ENCODE peak calls at places on chromosomes 5 and 9, in six cellular contexts. X is bronchial epithelial cell, W is astrocyte of the spinal cord, N is heart right ventricle, V is cardiac fibroblast, S is Peyer's patch. F is an unnamed sample.

GRCh38 chr9:20989923-20990341 is 41.5 kb downstream of the HACD4 start:
- DNase-seq in S (no peak), V (no peak), X (no peak), W (peak), N (peak), F (no peak)

GRCh38 chr9:122274055-122274454 is 9.4 kb downstream of the MRRF start:
- DNase-seq in S (no peak), W (no peak), N (no peak), X (no peak), V (no peak), F (no peak)

GRCh38 chr9:109248133-109248581 is 72.7 kb downstream of the EPB41L4B start:
- DNase-seq in S (no peak), N (no peak), V (no peak), W (no peak), X (no peak), F (peak)

GRCh38 chr5:38360323-38361061 is 102.1 kb downstream of the EGFLAM start:
- DNase-seq in W (no peak), N (no peak), X (no peak), V (no peak), S (no peak), F (no peak)

GRCh38 chr5:43555895-43556606 is 826 bp downstream of the PAIP1 start:
- DNase-seq in X (peak), S (peak), N (peak), W (peak), V (peak), F (peak)

GRCh38 chr5:141850183-141850768 is 27.9 kb downstream of the PCDH1 start:
- DNase-seq in X (no peak), V (peak), N (peak), S (no peak), W (no peak), F (peak)

GRCh38 chr5:170573119-170573518 is 69.3 kb downstream of the KCNIP1 start:
- DNase-seq in W (no peak), N (no peak), X (no peak), V (no peak), S (no peak), F (no peak)

GRCh38 chr9:18682907-18683306 is 209.0 kb downstream of the ADAMTSL1 start:
- DNase-seq in N (no peak), X (no peak), W (no peak), S (no peak), V (no peak), F (no peak)

GRCh38 chr5:178318382-178318781 is 85.8 kb upstream of the PHYKPL start:
- DNase-seq in W (no peak), V (no peak), X (no peak), N (no peak), S (no peak), F (no peak)

GRCh38 chr9:95573463-95573862 is 56.7 kb upstream of the PTCH1 start:
- DNase-seq in S (no peak), X (no peak), W (no peak), V (no peak), N (no peak), F (no peak)

GRCh38 chr9:95574866-95575553 is 58.2 kb upstream of the PTCH1 start:
- DNase-seq in W (no peak), V (no peak), X (no peak), N (no peak), S (no peak), F (no peak)

GRCh38 chr9:95575796-95576195 is 59.0 kb upstream of the PTCH1 start:
- DNase-seq in V (no peak), X (no peak), N (no peak), W (no peak), S (no peak), F (no peak)

GRCh38 chr9:95572370-95573151 is 55.8 kb upstream of the PTCH1 start:
- DNase-seq in W (no peak), N (peak), V (peak), X (no peak), S (no peak), F (peak)

DNA sequence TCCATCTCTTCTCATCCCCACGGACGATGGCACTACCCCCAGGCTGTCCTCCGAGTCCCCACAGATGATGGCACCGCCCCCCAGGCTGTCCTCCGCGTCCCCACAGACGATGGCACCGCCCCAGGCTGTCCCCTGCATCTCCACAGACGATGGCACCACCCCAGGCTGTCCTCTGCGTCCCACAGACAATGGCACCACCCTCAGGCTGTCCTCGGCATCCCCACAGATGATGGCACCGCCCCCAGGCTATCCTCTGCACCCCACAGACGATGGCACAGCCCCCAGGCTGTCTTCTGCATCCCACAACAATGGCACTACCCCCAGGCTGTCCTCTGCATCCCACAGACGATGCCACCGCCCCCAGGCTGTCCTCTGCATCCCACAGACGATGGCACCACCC is 57.4 kb upstream of the PTCH1 start:
- DNase-seq in N (no peak), X (no peak), S (no peak), W (no peak), V (no peak), F (no peak)
- H3K4me3 ChIP-seq in N (no peak), X (no peak), S (no peak), W (no peak), V (no peak), F (no peak)

GRCh38 chr5:173557123-173557903 is 59.1 kb downstream of the BOD1 start:
- DNase-seq in X (no peak), W (no peak), N (no peak), S (no peak), V (no peak), F (no peak)

GRCh38 chr5:173556142-173557028 is 60.1 kb downstream of the BOD1 start:
- DNase-seq in S (no peak), V (no peak), X (no peak), W (no peak), N (no peak), F (no peak)

GRCh38 chr5:173554989-173555705 is 61.3 kb downstream of the BOD1 start:
- DNase-seq in X (no peak), V (no peak), S (no peak), N (no peak), W (no peak), F (no peak)

GRCh38 chr5:173550641-173551040 is 65.8 kb downstream of the BOD1 start:
- DNase-seq in N (no peak), X (no peak), V (no peak), W (no peak), S (no peak), F (no peak)

GRCh38 chr5:173554038-173554955 is 62.2 kb downstream of the BOD1 start:
- DNase-seq in V (peak), S (no peak), N (no peak), W (no peak), X (no peak), F (peak)
- TF ChIP-seq CTCF in V (no peak), S (no peak), N (no peak), W (no peak), X (no peak), F (no peak)

GRCh38 chr9:96320749-96321280 is 18.8 kb upstream of the HSD17B3 start:
- DNase-seq in S (no peak), X (no peak), W (no peak), N (no peak), V (no peak), F (no peak)

GRCh38 chr9:96327694-96328352 is 25.8 kb upstream of the HSD17B3 start:
- DNase-seq in S (no peak), N (peak), V (peak), X (peak), W (peak), F (peak)

GRCh38 chr9:96321515-96321914 is 19.5 kb upstream of the HSD17B3 start:
- DNase-seq in V (no peak), W (no peak), X (no peak), S (no peak), N (no peak), F (no peak)

GRCh38 chr9:96318921-96319560 is 17.1 kb upstream of the HSD17B3 start:
- DNase-seq in V (no peak), N (no peak), S (no peak), W (no peak), X (no peak), F (no peak)

GRCh38 chr9:96323169-96323568 is 21.2 kb upstream of the HSD17B3 start:
- DNase-seq in V (no peak), N (no peak), X (no peak), S (no peak), W (no peak), F (no peak)
- H3K4me3 ChIP-seq in V (no peak), N (no peak), X (no peak), S (no peak), W (no peak), F (no peak)

DNA sequence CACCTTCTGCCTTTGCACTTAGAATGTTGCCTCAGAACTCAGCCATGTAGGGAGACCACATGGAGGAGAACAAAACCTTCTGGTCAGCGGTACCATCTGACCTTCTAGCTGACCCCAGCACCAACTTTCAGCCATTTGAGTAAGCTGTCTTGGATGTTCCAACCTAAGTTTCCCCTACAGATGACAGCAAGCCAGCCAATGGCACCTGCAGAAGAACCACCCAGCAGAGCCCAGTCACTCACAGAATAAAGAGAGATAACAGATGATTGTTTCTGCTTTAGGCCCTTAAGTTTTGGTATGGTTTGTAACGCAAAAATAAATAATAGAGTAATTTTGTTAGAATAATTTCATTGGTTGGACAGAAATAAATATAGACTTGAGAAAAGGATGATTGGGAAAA is 10.4 kb downstream of the DNAH5 start:
- DNase-seq in S (no peak), N (no peak), W (no peak), X (no peak), V (no peak), F (no peak)
- TF ChIP-seq CTCF in S (no peak), N (no peak), W (no peak), X (no peak), V (no peak), F (no peak)

DNA sequence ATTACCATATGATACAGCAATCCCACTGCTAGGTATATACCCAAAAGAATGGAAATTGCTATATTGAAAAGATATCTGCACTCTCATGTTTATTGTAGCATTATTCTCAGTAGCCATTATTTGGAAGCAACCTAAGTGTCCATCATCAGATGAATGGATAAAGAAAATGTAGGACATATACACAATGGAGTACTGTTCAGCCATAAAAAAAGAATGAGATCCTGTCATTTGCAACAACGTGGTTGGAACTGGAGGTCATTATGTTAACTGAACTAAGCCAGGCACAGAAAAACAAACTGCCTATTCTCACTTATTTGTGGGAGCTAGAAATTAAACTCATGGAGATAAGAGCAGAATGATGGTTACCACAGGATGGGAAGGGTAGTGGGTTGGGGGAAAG is 63.1 kb upstream of the TTC23L start:
- DNase-seq in S (no peak), W (no peak), N (no peak), X (no peak), V (no peak), F (no peak)
- H3K4me3 ChIP-seq in S (no peak), W (no peak), N (no peak), X (no peak), V (no peak), F (no peak)

GRCh38 chr9:99383536-99383935 is 161.5 kb downstream of the SEC61B start:
- DNase-seq in S (no peak), W (no peak), X (no peak), V (no peak), N (no peak), F (no peak)

GRCh38 chr9:99385814-99386279 is 163.8 kb downstream of the SEC61B start:
- DNase-seq in W (no peak), V (no peak), N (peak), S (no peak), X (peak), F (peak)

GRCh38 chr9:99389087-99390033 is 167.3 kb downstream of the SEC61B start:
- DNase-seq in V (peak), W (no peak), N (no peak), S (no peak), X (peak), F (peak)

GRCh38 chr9:99387416-99387815 is 165.3 kb downstream of the SEC61B start:
- DNase-seq in N (no peak), X (no peak), S (no peak), V (no peak), W (no peak), F (no peak)

GRCh38 chr9:99385215-99385614 is 163.1 kb downstream of the SEC61B start:
- DNase-seq in N (no peak), V (no peak), X (no peak), S (no peak), W (no peak), F (no peak)
- TF ChIP-seq CTCF in N (no peak), V (no peak), X (no peak), S (no peak), W (no peak), F (no peak)

GRCh38 chr5:36741138-36741537 is 134.7 kb downstream of the SLC1A3 start:
- DNase-seq in X (no peak), W (no peak), N (no peak), V (peak), S (no peak), F (peak)

GRCh38 chr5:36739751-36740221 is 133.4 kb downstream of the SLC1A3 start:
- DNase-seq in S (peak), N (peak), W (peak), V (peak), X (peak), F (peak)

GRCh38 chr5:36740259-36740898 is 134.0 kb downstream of the SLC1A3 start:
- DNase-seq in N (no peak), V (peak), S (no peak), W (no peak), X (peak), F (peak)

GRCh38 chr5:36744041-36744677 is 132.4 kb upstream of the NIPBL start:
- DNase-seq in W (peak), S (no peak), N (no peak), X (no peak), V (no peak), F (no peak)

DNA sequence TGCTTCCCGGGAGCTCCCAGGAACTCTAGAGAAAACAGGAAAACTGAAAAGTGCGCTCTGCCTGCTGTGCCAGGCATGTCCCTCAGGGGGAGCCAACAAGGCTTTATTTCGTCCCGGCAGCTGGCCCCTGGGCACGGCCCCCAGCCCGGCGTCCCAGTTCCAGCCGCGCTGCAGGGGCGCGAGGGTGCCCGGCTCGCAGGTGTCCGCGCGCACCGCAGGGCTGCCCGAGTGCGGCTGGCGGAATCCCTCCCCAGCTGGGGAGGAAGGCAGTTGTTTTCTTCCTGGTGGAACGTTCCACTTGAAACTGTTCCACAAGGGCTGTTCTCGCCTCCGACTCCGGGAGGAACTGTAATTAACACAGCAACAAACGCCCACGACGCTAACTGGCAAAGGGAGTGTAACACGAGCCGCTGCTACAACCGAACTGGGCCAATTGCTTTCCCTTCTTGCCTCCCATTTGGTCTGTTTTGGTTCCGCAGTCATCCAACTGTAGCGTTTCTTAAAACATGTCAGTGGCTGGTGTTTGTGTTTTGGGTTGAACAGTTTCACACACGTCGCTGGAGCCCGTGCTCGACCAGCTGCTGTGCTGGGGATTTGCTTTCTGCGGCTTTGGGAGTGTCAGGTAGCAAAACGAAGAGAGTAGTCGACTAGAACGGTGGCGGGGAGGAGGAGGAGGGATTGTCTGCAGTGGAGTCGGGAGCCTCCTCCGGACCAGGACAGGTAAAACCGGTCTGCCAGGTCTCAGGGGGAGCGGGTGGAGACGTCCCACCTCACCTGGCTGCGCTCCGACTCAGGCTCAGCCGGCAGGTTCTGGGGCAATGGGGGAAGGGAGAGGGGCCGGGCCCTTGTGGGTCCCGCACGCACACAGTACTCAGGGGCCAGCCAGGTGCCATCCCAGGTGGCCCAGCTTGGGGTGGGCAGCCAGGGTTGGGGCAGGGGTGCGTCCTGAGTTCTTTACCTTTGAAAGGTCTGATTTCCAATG is 131.6 kb upstream of the NIPBL start:
- DNase-seq in X (peak), S (peak), N (peak), W (peak), V (peak), F (peak)
- H3K4me3 ChIP-seq in X (peak), S (peak), N (peak), W (peak), V (peak), F (peak)

GRCh38 chr5:149552038-149552494 is 827 bp upstream of the CSNK1A1 start:
- DNase-seq in V (no peak), S (no peak), W (no peak), X (no peak), N (no peak), F (no peak)
- TF ChIP-seq CTCF in V (no peak), S (no peak), W (no peak), X (no peak), N (no peak), F (no peak)

DNA sequence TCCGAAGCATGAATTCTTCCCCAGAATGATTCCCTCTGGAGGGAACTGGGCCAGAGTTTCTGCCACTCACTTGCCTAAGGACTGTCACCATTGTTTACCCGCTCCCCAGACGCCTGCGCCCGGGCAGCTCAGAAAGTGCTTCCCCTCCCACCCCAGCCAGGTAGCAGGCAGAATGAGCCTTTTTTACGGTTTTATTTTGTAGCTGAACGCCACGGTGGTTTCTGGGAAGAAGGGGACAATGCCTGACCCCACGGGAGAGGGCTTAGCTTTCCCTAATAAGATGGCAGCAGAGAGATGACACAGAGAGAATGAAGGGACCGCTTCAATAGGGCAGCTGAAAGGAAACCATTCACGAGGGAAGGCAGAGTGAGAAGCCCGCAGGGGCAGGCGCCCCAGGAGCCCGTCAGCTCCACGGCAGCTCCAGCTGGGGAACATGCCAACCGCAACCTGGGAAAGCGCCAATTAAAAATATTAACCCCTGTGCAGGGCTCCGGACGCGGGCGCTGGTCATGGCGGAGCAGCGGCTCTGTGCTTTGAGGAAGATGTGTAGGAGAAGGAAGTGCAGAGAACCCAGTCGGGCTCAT is 20.4 kb upstream of the NTNG2 start:
- DNase-seq in N (no peak), S (no peak), V (peak), X (no peak), W (peak), F (peak)
- H3K4me3 ChIP-seq in N (peak), S (no peak), V (no peak), X (no peak), W (no peak), F (peak)